ENCODE peak calls at places on chromosomes 12 and 14, in four cellular contexts. One of them, this sample, is unnamed.

GRCh38 chr12:47739297-47739696 is 14.0 kb upstream of the ENDOU start:
- DNase-seq in NCI-H345: no peak
- DNase-seq in stimulated activated CD4-positive, alpha-beta T cell treated with anti-CD3 and anti-CD28 coated beads, Interleukin-15, amount 100 ng/mL, for 1 hour: no peak
- DNase-seq in psoas muscle: no peak
- DNase-seq in this sample: no peak

GRCh38 chr14:90295870-90296516 is 35.7 kb downstream of the NRDE2 start:
- DNase-seq in NCI-H345: no peak
- DNase-seq in stimulated activated CD4-positive, alpha-beta T cell treated with anti-CD3 and anti-CD28 coated beads, Interleukin-15, amount 100 ng/mL, for 1 hour: no peak
- DNase-seq in psoas muscle: no peak
- DNase-seq in this sample: no peak

GRCh38 chr12:108235231-108235959 is 103.7 kb downstream of the CMKLR1 start:
- DNase-seq in NCI-H345: no peak
- DNase-seq in stimulated activated CD4-positive, alpha-beta T cell treated with anti-CD3 and anti-CD28 coated beads, Interleukin-15, amount 100 ng/mL, for 1 hour: no peak
- DNase-seq in psoas muscle: no peak
- DNase-seq in this sample: no peak

GRCh38 chr12:110846615-110847566 is at the start of gene CCDC63:
- DNase-seq in NCI-H345: peak
- DNase-seq in stimulated activated CD4-positive, alpha-beta T cell treated with anti-CD3 and anti-CD28 coated beads, Interleukin-15, amount 100 ng/mL, for 1 hour: peak
- DNase-seq in psoas muscle: peak
- DNase-seq in this sample: peak

GRCh38 chr14:74620497-74620921 is 8.5 kb upstream of the LTBP2 start:
- DNase-seq in NCI-H345: no peak
- DNase-seq in stimulated activated CD4-positive, alpha-beta T cell treated with anti-CD3 and anti-CD28 coated beads, Interleukin-15, amount 100 ng/mL, for 1 hour: no peak
- DNase-seq in psoas muscle: no peak
- DNase-seq in this sample: no peak

GRCh38 chr12:43120189-43120588 is 431.8 kb downstream of the ADAMTS20 start:
- DNase-seq in NCI-H345: no peak
- DNase-seq in stimulated activated CD4-positive, alpha-beta T cell treated with anti-CD3 and anti-CD28 coated beads, Interleukin-15, amount 100 ng/mL, for 1 hour: no peak
- DNase-seq in psoas muscle: no peak
- DNase-seq in this sample: no peak

GRCh38 chr12:46269429-46270241 is 792 bp upstream of the SLC38A1 start:
- DNase-seq in NCI-H345: no peak
- DNase-seq in stimulated activated CD4-positive, alpha-beta T cell treated with anti-CD3 and anti-CD28 coated beads, Interleukin-15, amount 100 ng/mL, for 1 hour: peak
- DNase-seq in psoas muscle: no peak
- DNase-seq in this sample: peak

GRCh38 chr12:26125451-26126339 is 858 bp upstream of the BHLHE41 start:
- DNase-seq in NCI-H345: peak
- DNase-seq in stimulated activated CD4-positive, alpha-beta T cell treated with anti-CD3 and anti-CD28 coated beads, Interleukin-15, amount 100 ng/mL, for 1 hour: no peak
- DNase-seq in psoas muscle: peak
- DNase-seq in this sample: peak

GRCh38 chr12:131928080-131928764 is 854 bp upstream of the PUS1 start:
- DNase-seq in NCI-H345: no peak
- DNase-seq in stimulated activated CD4-positive, alpha-beta T cell treated with anti-CD3 and anti-CD28 coated beads, Interleukin-15, amount 100 ng/mL, for 1 hour: no peak
- DNase-seq in psoas muscle: no peak
- DNase-seq in this sample: peak